ENCODE peak calls at places on chromosome 6, in five cellular contexts. One of them, this sample, is unnamed. For H3K4me1, the result is how much of the 10 kb centered on the place peaks cover.

GRCh38 chr6:3752538-3753227 is 1.2 kb upstream of the PXDC1 start:
- DNase-seq in Karpas-422: no peak
- DNase-seq in kidney: peak
- DNase-seq in suprapubic skin: no peak
- DNase-seq in spleen: no peak
- DNase-seq in this sample: no peak

GRCh38 chr6:25942561-25943147 is 12.2 kb upstream of the SLC17A2 start:
- DNase-seq in spleen: no peak
- DNase-seq in kidney: no peak
- DNase-seq in suprapubic skin: no peak
- DNase-seq in Karpas-422: peak
- DNase-seq in this sample: no peak

GRCh38 chr6:142333431-142333830 is 31.6 kb downstream of the ADGRG6 start:
- DNase-seq in kidney: no peak
- DNase-seq in spleen: no peak
- DNase-seq in suprapubic skin: no peak
- DNase-seq in Karpas-422: no peak
- DNase-seq in this sample: no peak

GRCh38 chr6:28985396-28986164 is 19.5 kb downstream of the ZNF311 start:
- DNase-seq in suprapubic skin: peak
- DNase-seq in Karpas-422: no peak
- DNase-seq in spleen: peak
- DNase-seq in kidney: peak
- DNase-seq in this sample: peak

GRCh38 chr6:129136751-129137150 is 253.8 kb downstream of the LAMA2 start:
- DNase-seq in suprapubic skin: no peak
- DNase-seq in Karpas-422: no peak
- DNase-seq in spleen: no peak
- DNase-seq in kidney: no peak
- DNase-seq in this sample: no peak

GRCh38 chr6:161354241-161354840 is 80.5 kb upstream of the AGPAT4 start:
- DNase-seq in Karpas-422: no peak
- DNase-seq in kidney: no peak
- DNase-seq in suprapubic skin: no peak
- DNase-seq in spleen: no peak
- DNase-seq in this sample: no peak

GRCh38 chr6:110935171-110935570 is 23.3 kb upstream of the GTF3C6 start:
- DNase-seq in spleen: no peak
- DNase-seq in suprapubic skin: no peak
- DNase-seq in Karpas-422: no peak
- DNase-seq in kidney: no peak
- DNase-seq in this sample: no peak

GRCh38 chr6:139323511-139324445 is 32.0 kb upstream of the TXLNB start:
- DNase-seq in kidney: peak
- DNase-seq in spleen: peak
- DNase-seq in Karpas-422: peak
- DNase-seq in suprapubic skin: peak
- DNase-seq in this sample: peak

GRCh38 chr6:45592991-45593390 is 215.3 kb upstream of the SUPT3H start:
- DNase-seq in kidney: no peak
- DNase-seq in suprapubic skin: no peak
- DNase-seq in Karpas-422: no peak
- DNase-seq in spleen: no peak
- DNase-seq in this sample: no peak

GRCh38 chr6:147737084-147737483 is 228.6 kb downstream of the SAMD5 start:
- DNase-seq in spleen: no peak
- DNase-seq in suprapubic skin: no peak
- DNase-seq in kidney: no peak
- DNase-seq in Karpas-422: no peak
- DNase-seq in this sample: no peak

GRCh38 chr6:139378882-139379341 is 4.5 kb upstream of the CITED2 start:
- DNase-seq in kidney: no peak
- DNase-seq in spleen: no peak
- DNase-seq in Karpas-422: no peak
- DNase-seq in suprapubic skin: no peak
- DNase-seq in this sample: no peak

GRCh38 chr6:45946352-45946751 is 69.3 kb downstream of the CLIC5 start:
- DNase-seq in spleen: no peak
- DNase-seq in kidney: no peak
- DNase-seq in suprapubic skin: no peak
- DNase-seq in Karpas-422: peak
- DNase-seq in this sample: no peak

GRCh38 chr6:93817937-93818336 is 398.6 kb upstream of the EPHA7 start:
- DNase-seq in kidney: no peak
- DNase-seq in Karpas-422: no peak
- DNase-seq in suprapubic skin: no peak
- DNase-seq in spleen: no peak
- DNase-seq in this sample: no peak

GRCh38 chr6:161169690-161170089 is 104.2 kb downstream of the AGPAT4 start:
- DNase-seq in kidney: no peak
- DNase-seq in Karpas-422: peak
- DNase-seq in suprapubic skin: no peak
- DNase-seq in spleen: no peak
- DNase-seq in this sample: no peak

GRCh38 chr6:26158581-26159416 is 71.6 kb downstream of the HFE start:
- DNase-seq in Karpas-422: peak
- DNase-seq in kidney: peak
- DNase-seq in spleen: peak
- DNase-seq in suprapubic skin: peak
- DNase-seq in this sample: no peak

GRCh38 chr6:49606696-49607390 is 29.8 kb downstream of the RHAG start:
- DNase-seq in kidney: no peak
- DNase-seq in Karpas-422: peak
- DNase-seq in spleen: no peak
- DNase-seq in suprapubic skin: no peak
- DNase-seq in this sample: no peak

DNA sequence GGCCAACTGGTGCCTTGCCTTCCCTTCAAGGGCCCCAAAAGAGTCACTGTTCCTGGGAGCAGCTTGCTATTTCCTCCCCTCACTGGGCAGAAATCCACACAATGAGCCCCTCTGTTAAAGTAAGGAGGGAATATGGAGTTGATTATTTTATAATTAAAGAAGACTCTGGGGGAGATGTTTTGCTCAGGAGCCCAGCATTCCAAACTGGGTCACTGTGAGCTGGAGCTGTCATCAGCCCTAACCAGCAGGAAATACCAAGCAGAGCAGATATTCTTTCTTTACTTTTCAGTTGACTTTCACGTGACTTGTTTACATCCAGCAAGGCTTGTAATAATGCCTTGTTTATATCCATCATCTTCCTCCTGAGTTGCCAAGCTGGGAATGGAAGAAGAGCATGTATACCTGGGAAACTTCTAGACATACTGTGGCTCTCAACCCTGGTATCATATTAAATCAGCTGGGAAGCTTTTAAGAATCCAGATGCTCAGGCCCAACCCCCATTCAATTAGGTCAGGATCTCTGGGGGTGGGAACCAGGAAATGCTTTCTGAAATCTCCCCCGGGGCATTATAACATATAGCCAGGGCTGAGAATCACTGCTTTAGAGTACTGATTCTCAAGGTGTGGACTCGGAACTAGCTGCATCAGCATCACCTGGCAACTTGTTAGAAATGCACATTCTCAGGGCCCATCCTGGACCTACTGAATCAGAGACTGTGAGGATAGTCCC is 175.6 kb upstream of the MYLIP start:
- DNase-seq in kidney: no peak
- DNase-seq in spleen: no peak
- DNase-seq in suprapubic skin: no peak
- DNase-seq in Karpas-422: no peak
- DNase-seq in this sample: no peak
- H3K4me1 ChIP-seq in kidney: under half
- H3K4me1 ChIP-seq in spleen: under half
- H3K4me1 ChIP-seq in suprapubic skin: under half
- H3K4me1 ChIP-seq in Karpas-422: under half
- H3K4me1 ChIP-seq in this sample: under half

GRCh38 chr6:163474581-163474980 is 60.1 kb downstream of the QKI start:
- DNase-seq in suprapubic skin: no peak
- DNase-seq in kidney: no peak
- DNase-seq in Karpas-422: no peak
- DNase-seq in spleen: no peak
- DNase-seq in this sample: no peak
- H3K4me1 ChIP-seq in suprapubic skin: under half
- H3K4me1 ChIP-seq in kidney: under half
- H3K4me1 ChIP-seq in Karpas-422: under half
- H3K4me1 ChIP-seq in spleen: under half
- H3K4me1 ChIP-seq in this sample: under half

DNA sequence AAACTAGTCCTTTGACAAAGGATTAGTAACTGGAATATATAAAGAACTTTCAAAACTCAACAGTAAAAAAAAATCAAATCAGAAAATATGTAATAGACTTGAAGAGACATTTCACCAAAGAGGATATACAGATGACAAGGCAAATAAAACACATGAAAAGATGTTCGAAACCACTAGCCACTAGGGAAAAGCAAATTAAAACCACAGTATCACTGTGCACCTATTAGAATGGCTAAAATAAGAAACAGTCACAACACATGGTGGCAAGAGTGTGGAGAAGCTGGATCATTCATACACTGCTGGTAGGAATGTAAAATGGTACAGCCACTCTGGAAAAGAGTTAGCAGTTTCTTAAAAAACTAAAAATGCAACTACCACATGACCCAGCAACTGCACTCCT is 14.9 kb downstream of the ZBTB2 start:
- DNase-seq in suprapubic skin: no peak
- DNase-seq in Karpas-422: peak
- DNase-seq in spleen: no peak
- DNase-seq in kidney: no peak
- DNase-seq in this sample: no peak
- H3K4me1 ChIP-seq in suprapubic skin: under half
- H3K4me1 ChIP-seq in Karpas-422: half or more
- H3K4me1 ChIP-seq in spleen: half or more
- H3K4me1 ChIP-seq in kidney: under half
- H3K4me1 ChIP-seq in this sample: under half

GRCh38 chr6:113137411-113137810 is 719.7 kb upstream of the MARCKS start:
- DNase-seq in suprapubic skin: no peak
- DNase-seq in kidney: peak
- DNase-seq in spleen: peak
- DNase-seq in Karpas-422: no peak
- DNase-seq in this sample: no peak
- H3K4me1 ChIP-seq in suprapubic skin: under half
- H3K4me1 ChIP-seq in kidney: under half
- H3K4me1 ChIP-seq in spleen: under half
- H3K4me1 ChIP-seq in Karpas-422: under half
- H3K4me1 ChIP-seq in this sample: under half

DNA sequence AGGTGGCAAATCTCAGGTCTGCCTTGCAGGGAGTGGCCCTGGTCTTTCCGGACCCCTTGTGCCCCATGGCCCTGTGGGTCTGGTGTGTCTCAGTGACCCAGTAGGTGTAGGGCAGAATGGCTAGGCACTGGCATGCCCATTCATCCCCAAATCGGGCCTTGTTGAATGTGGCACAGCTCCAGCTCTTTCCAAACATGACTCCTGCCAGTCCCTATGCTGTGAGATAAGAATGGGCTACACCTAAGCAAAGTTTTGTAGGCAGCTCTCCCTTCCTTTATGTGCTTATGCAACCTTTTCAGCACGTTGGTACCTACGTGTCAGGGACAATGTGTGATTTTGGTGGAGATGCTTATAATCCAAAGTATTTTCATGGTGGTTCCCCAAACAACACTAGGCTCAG is 33.9 kb downstream of the FOXO3 start:
- DNase-seq in kidney: no peak
- DNase-seq in spleen: no peak
- DNase-seq in suprapubic skin: no peak
- DNase-seq in Karpas-422: no peak
- DNase-seq in this sample: peak
- H3K4me1 ChIP-seq in kidney: half or more
- H3K4me1 ChIP-seq in spleen: half or more
- H3K4me1 ChIP-seq in suprapubic skin: half or more
- H3K4me1 ChIP-seq in Karpas-422: under half
- H3K4me1 ChIP-seq in this sample: half or more

GRCh38 chr6:13423292-13423691 is 64.1 kb downstream of the GFOD1 start:
- DNase-seq in suprapubic skin: no peak
- DNase-seq in Karpas-422: no peak
- DNase-seq in kidney: no peak
- DNase-seq in spleen: no peak
- DNase-seq in this sample: no peak
- H3K4me1 ChIP-seq in suprapubic skin: under half
- H3K4me1 ChIP-seq in Karpas-422: half or more
- H3K4me1 ChIP-seq in kidney: under half
- H3K4me1 ChIP-seq in spleen: half or more
- H3K4me1 ChIP-seq in this sample: under half

DNA sequence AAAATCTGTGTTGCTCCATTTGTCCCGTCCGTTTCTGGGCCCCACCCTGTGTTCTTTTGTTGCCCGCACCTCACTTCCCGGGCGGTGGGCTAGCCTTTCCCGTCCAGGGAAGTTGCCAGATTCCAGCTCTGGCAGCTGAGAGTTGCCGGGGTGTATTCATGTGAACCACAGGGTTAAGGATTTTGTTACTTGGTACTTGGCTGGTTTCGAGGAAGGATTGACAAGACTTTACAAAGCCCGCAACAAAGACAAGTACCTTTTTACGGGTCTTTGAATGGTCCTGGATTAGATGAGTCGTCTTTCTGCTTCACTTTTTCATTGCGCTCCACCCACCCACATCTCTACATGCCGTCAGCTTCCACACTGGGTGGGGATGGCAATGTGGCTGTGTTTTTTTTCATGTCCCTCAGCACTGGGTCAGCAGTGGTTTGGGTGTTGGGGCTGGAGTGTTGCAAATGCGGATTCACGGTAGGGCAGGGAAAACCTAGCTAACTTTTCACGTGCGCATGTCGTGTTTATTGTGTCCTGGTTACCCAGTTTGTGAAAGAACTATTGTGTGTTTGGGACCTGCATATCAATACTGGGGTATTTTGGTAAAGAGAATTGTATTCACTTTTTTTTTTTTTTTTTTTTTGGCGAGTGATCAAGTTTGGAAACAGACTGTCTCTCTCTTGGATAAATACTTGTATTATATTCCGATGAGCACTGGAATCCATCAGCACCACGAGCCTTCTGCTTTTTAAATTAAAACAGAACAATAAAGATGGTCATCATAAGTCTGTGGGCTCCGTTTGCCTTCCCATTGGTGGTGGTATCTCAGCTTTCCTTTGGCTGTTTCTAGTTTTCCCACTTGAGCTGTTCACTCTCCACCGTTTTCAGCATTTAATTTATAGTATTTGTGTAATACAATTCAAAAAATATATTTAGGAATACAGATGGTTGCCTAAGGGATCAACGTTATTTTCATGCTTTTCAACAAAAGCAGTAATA is 1.2 kb downstream of the DUSP22 start:
- DNase-seq in Karpas-422: no peak
- DNase-seq in suprapubic skin: peak
- DNase-seq in spleen: peak
- DNase-seq in kidney: no peak
- DNase-seq in this sample: no peak
- H3K4me1 ChIP-seq in Karpas-422: under half
- H3K4me1 ChIP-seq in suprapubic skin: half or more
- H3K4me1 ChIP-seq in spleen: half or more
- H3K4me1 ChIP-seq in kidney: under half
- H3K4me1 ChIP-seq in this sample: under half

GRCh38 chr6:33783781-33784520 is 5.0 kb downstream of the LEMD2 start:
- DNase-seq in suprapubic skin: no peak
- DNase-seq in spleen: no peak
- DNase-seq in Karpas-422: no peak
- DNase-seq in kidney: peak
- DNase-seq in this sample: no peak
- H3K4me1 ChIP-seq in suprapubic skin: under half
- H3K4me1 ChIP-seq in spleen: under half
- H3K4me1 ChIP-seq in Karpas-422: under half
- H3K4me1 ChIP-seq in kidney: under half
- H3K4me1 ChIP-seq in this sample: under half